ENCODE peak calls at places on chromosome 1, in seven cellular contexts. T, V, A, W, P, J and D are unnamed samples. For H3K36me3, the result is how much of the 10 kb centered on the place peaks cover.

GRCh38 chr1:10910490-10911273 is 101.8 kb upstream of the TARDBP start:
- DNase-seq in T (no peak), V (no peak), A (no peak), W (no peak), P (no peak), J (peak), D (no peak)

GRCh38 chr1:227948493-227949260 is 945 bp upstream of the WNT9A start:
- DNase-seq in T (peak), V (peak), A (no peak), W (no peak), P (no peak), J (peak), D (no peak)

GRCh38 chr1:86507935-86508582 is 38.8 kb upstream of the CLCA4 start:
- DNase-seq in T (no peak), V (peak), A (no peak), W (no peak), P (peak), J (no peak), D (no peak)

GRCh38 chr1:70066711-70067110 is 138.7 kb downstream of the LRRC40 start:
- DNase-seq in T (no peak), V (no peak), A (no peak), W (no peak), P (no peak), J (no peak), D (no peak)

GRCh38 chr1:56533621-56534020 is 45.7 kb downstream of the PLPP3 start:
- DNase-seq in T (no peak), V (no peak), A (no peak), W (no peak), P (no peak), J (no peak), D (no peak)

GRCh38 chr1:41726899-41727748 is 191.6 kb downstream of the HIVEP3 start:
- DNase-seq in T (peak), V (peak), A (peak), W (peak), P (no peak), J (peak), D (peak)

GRCh38 chr1:53362851-53363642 is 35.2 kb upstream of the LRP8 start:
- DNase-seq in T (peak), V (no peak), A (no peak), W (no peak), P (no peak), J (peak), D (peak)

GRCh38 chr1:224223819-224224714 is 41.0 kb downstream of the DEGS1 start:
- DNase-seq in T (no peak), V (no peak), A (no peak), W (no peak), P (peak), J (no peak), D (no peak)

GRCh38 chr1:244158039-244158438 is 107.0 kb downstream of the ZBTB18 start:
- DNase-seq in T (no peak), V (no peak), A (no peak), W (no peak), P (no peak), J (no peak), D (no peak)

GRCh38 chr1:83555871-83556270 is 443.1 kb downstream of the TTLL7 start:
- DNase-seq in T (no peak), V (no peak), A (no peak), W (no peak), P (no peak), J (no peak), D (no peak)

GRCh38 chr1:32431736-32432400 is 33.0 kb upstream of the ZBTB8B start:
- DNase-seq in T (no peak), V (no peak), A (no peak), W (no peak), P (no peak), J (no peak), D (peak)

DNA sequence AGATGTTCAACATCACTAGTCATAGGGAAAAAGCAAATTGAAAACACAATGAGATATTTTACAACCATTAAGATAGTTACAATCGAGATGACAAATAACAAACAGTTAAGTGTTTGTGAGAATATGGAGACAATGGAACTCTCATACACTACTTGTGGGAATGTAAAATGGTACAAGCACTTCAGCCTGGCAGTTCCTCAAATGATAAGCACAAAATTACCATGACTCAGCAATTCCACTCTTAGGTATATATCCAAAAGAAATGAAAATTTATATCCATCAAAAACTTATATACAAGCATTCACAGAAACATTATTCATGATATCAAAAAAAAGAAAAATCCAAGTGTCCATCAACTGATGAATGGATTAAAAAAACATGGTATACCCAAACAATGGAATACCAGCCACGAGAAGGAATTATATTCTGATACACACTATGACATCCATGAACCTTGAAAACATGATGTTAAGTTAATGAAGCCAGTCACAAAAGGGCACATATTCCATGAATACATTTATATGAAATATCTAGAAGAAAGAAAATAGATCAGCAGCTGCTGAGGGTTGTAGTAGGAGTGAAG is 76.4 kb downstream of the EVI5 start:
- DNase-seq in T (no peak), V (no peak), A (no peak), W (no peak), P (no peak), J (no peak), D (no peak)
- H3K36me3 ChIP-seq in T (under half), V (under half), A (under half), W (under half), P (under half), J (under half), D (under half)

GRCh38 chr1:192880191-192880590 is 71.4 kb downstream of the RGS2 start:
- DNase-seq in T (no peak), V (no peak), A (no peak), W (no peak), P (no peak), J (no peak), D (no peak)

GRCh38 chr1:192884241-192884640 is 75.4 kb downstream of the RGS2 start:
- DNase-seq in T (no peak), V (no peak), A (no peak), W (no peak), P (no peak), J (no peak), D (no peak)

GRCh38 chr1:192877283-192877886 is 68.5 kb downstream of the RGS2 start:
- DNase-seq in T (no peak), V (no peak), A (no peak), W (no peak), P (peak), J (no peak), D (no peak)

GRCh38 chr1:192878249-192878648 is 69.4 kb downstream of the RGS2 start:
- DNase-seq in T (no peak), V (peak), A (peak), W (peak), P (peak), J (no peak), D (no peak)

DNA sequence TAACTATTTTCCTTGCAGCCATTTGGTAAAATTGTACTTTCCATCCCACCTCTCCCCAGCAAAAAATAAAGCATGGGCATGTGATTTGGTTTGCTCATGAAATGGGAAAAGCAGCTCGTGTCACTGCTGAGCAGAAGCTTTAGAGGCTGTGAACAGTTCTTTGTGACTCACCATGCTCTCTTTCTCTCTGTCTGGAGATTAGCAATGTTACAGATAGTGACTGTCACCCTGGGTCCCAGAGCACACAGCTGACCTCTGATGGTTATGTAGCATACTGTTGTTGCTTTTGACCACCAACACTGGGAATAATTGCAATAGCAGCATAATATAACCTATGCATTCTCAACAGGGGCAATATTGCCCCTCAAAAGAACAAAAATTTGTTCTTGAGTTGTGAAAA is 70.6 kb downstream of the RGS2 start:
- DNase-seq in T (peak), V (no peak), A (no peak), W (no peak), P (peak), J (no peak), D (no peak)
- TF ChIP-seq CTCF in T (peak), V (no peak), A (no peak), W (peak), P (no peak), J (no peak), D (no peak)

DNA sequence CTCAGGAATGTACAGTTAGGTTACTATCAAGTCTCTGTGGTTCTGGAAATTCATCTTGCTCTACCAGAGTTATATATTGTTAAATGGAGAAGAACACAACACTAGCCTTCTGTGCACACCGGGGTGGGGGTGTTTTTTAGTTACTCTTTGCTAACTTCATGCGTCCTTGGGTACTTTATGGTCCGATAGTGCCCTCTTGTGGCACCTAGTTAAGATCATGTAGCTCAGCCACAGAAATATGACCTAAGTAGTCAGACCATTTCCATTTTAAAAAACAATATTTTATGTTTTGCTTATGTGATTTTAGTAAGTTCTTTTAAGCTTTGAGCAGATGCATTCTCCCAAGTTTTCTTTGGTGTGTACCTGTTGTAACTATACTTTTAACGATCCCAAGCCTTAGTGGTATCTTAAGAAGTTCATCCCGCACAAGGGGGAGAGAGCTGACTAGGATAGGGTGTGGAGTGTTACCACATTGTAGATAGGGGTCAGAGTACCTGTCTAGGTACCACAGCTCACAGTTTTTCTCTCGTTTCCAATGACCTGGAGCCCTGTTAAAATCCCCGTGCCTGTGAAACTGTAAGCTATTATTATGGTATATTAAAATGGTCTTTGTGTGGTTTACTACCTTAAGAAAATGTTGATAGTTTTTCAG is 20.6 kb upstream of the SH3D21 start:
- DNase-seq in T (peak), V (peak), A (peak), W (no peak), P (peak), J (no peak), D (no peak)
- H3K36me3 ChIP-seq in T (under half), V (under half), A (under half), W (half or more), P (half or more), J (half or more), D (under half)

DNA sequence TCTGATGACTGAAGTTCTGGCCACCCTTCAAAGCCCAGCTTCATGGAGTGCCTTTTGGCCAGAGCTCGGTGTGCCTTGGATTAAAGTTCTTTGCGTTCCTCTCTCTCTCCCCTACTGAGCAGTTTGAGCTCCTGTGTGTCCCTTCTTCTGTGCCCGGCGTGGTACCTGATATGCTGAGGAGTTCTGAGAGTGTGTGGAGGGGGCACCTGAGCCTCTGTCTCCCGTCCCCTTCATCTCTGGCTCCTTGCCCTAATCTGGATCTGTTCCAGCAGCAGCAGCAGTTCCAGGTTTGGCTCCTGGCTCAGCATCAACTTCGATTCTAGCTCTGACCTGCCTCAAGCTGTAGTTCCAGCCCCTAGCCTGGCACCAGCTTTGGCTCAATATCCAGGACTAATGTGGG is 25.1 kb upstream of the MYCL start:
- DNase-seq in T (no peak), V (no peak), A (no peak), W (no peak), P (no peak), J (no peak), D (no peak)
- TF ChIP-seq CTCF in T (no peak), V (no peak), A (no peak), W (no peak), P (no peak), J (no peak), D (no peak)

GRCh38 chr1:1482856-1483255 is 11.3 kb downstream of the ATAD3B start:
- DNase-seq in T (no peak), V (no peak), A (no peak), W (no peak), P (no peak), J (no peak), D (no peak)
- H3K36me3 ChIP-seq in T (under half), V (under half), A (under half), W (half or more), P (under half), J (half or more), D (under half)